ENCODE peak calls at places on chromosome 20, in seven cellular contexts. F is right cardiac atrium; B is coronary artery; E is ureter; V is AG08395; L is stimulated activated CD4-positive, alpha-beta T cell treated with anti-CD3 and anti-CD28 coated beads, Interleukin-1b, Interleukin-23, amount 100 ng/mL, for 24 hours; N is fibroblast of lung. X is an unnamed sample.
A peak's percentile ranks its signal among the peaks of the same experiment; 100 is the strongest.

GRCh38 chr20:45470262-45470931 is 844 bp downstream of the WFDC2 start:
- DNase-seq in V (no peak), E (peak; percentile 78), B (no peak), L (no peak), N (peak; percentile 5), F (peak; percentile 40), X (no peak)

GRCh38 chr20:1451092-1451491 is 15.6 kb downstream of the NSFL1C start:
- DNase-seq in F (no peak), N (no peak), E (no peak), L (no peak), V (no peak), B (no peak), X (no peak)

GRCh38 chr20:63635431-63636141 is 8.7 kb upstream of the GMEB2 start:
- DNase-seq in L (no peak), F (no peak), N (no peak), V (no peak), B (no peak), E (no peak), X (no peak)

GRCh38 chr20:58666702-58667101 is 15.6 kb downstream of the STX16 start:
- DNase-seq in B (no peak), V (no peak), N (no peak), L (no peak), F (no peak), E (no peak), X (no peak)

GRCh38 chr20:25573288-25574251 is 11.8 kb downstream of the NINL start:
- DNase-seq in V (no peak), F (no peak), E (no peak), L (no peak), N (peak; percentile 80), B (no peak), X (no peak)

GRCh38 chr20:50344232-50345071 is 153.8 kb downstream of the CEBPB start:
- DNase-seq in L (no peak), V (no peak), E (no peak), B (no peak), F (no peak), N (no peak), X (no peak)

GRCh38 chr20:57464642-57465211 is 60.2 kb downstream of the CTCFL start:
- DNase-seq in F (no peak), E (no peak), L (no peak), N (no peak), B (no peak), V (no peak), X (no peak)

GRCh38 chr20:50182336-50182735 is 8.3 kb upstream of the CEBPB start:
- DNase-seq in V (no peak), B (no peak), N (no peak), L (no peak), F (no peak), E (no peak), X (no peak)

GRCh38 chr20:39877792-39878191 is 811.2 kb downstream of the MAFB start:
- DNase-seq in V (no peak), E (no peak), B (no peak), N (no peak), L (no peak), F (no peak), X (no peak)

GRCh38 chr20:62916703-62917476 is 9.4 kb downstream of the DIDO1 start:
- DNase-seq in V (no peak), E (no peak), B (no peak), N (no peak), F (no peak), L (no peak), X (no peak)